ENCODE peak calls at places on chromosomes 16 and 17, in six cellular contexts. O is suprapubic skin, C is stomach, E is HCT116, S is breast epithelium, X is prostate gland. I is an unnamed sample.

GRCh38 chr17:16371742-16372141 is 9.1 kb upstream of the UBB start:
- DNase-seq in O (no peak), C (no peak), E (no peak), S (no peak), X (no peak), I (no peak)

GRCh38 chr17:32551186-32551955 is 64.6 kb downstream of the CDK5R1 start:
- DNase-seq in O (no peak), C (no peak), E (no peak), S (no peak), X (no peak), I (no peak)

GRCh38 chr16:74372953-74373846 is 2.9 kb upstream of the NPIPB15 start:
- DNase-seq in O (no peak), C (no peak), E (no peak), S (no peak), X (no peak), I (no peak)

GRCh38 chr16:23771642-23772041 is 16.8 kb downstream of the CHP2 start:
- DNase-seq in O (no peak), C (no peak), E (no peak), S (no peak), X (no peak), I (no peak)

GRCh38 chr17:13584701-13585080 is 17.0 kb downstream of the HS3ST3A1 start:
- DNase-seq in O (no peak), C (no peak), E (no peak), S (no peak), X (no peak), I (no peak)

GRCh38 chr17:4607773-4608187 is 23.5 kb downstream of the SMTNL2 start:
- DNase-seq in O (no peak), C (peak; percentile 68), E (no peak), S (no peak), X (no peak), I (peak; percentile 59)

GRCh38 chr16:1188781-1189189 is 35.9 kb downstream of the CACNA1H start:
- DNase-seq in O (no peak), C (peak; percentile 58), E (no peak), S (peak; percentile 20), X (peak; percentile 32), I (peak; percentile 28)

GRCh38 chr16:29858149-29858899 is 4.7 kb downstream of the CDIPT start:
- DNase-seq in O (no peak), C (peak; percentile 73), E (no peak), S (no peak), X (peak; percentile 60), I (no peak)

GRCh38 chr16:69724981-69725479 is 1.3 kb downstream of the NQO1 start:
- DNase-seq in O (no peak), C (no peak), E (no peak), S (no peak), X (no peak), I (no peak)

GRCh38 chr16:57092786-57093301 is 461 bp downstream of the CPNE2 start:
- DNase-seq in O (no peak), C (peak; percentile 46), E (no peak), S (no peak), X (peak; percentile 34), I (peak; percentile 58)

GRCh38 chr17:30236807-30237206 is 1.3 kb upstream of the SLC6A4 start:
- DNase-seq in O (no peak), C (peak; percentile 59), E (peak; percentile 7), S (no peak), X (peak; percentile 29), I (peak; percentile 87)

GRCh38 chr16:68367034-68367433 is 56.2 kb downstream of the PRMT7 start:
- DNase-seq in O (no peak), C (peak; percentile 48), E (peak; percentile 16), S (no peak), X (no peak), I (peak; percentile 40)

GRCh38 chr17:9890124-9890523 is 14.9 kb downstream of the RCVRN start:
- DNase-seq in O (no peak), C (no peak), E (peak; percentile 43), S (no peak), X (no peak), I (no peak)

GRCh38 chr17:40063034-40063765 is 435 bp downstream of the THRA start:
- DNase-seq in O (peak; percentile 92), C (peak; percentile 51), E (no peak), S (no peak), X (no peak), I (peak; percentile 72)

GRCh38 chr16:9845661-9846361 is 336.4 kb downstream of the GRIN2A start:
- DNase-seq in O (no peak), C (no peak), E (no peak), S (no peak), X (no peak), I (no peak)

GRCh38 chr16:70162041-70162451 is 11.5 kb upstream of the CLEC18C start:
- DNase-seq in O (no peak), C (no peak), E (no peak), S (no peak), X (no peak), I (no peak)

GRCh38 chr16:30429418-30429677 is 482 bp downstream of the DCTPP1 start:
- DNase-seq in O (no peak), C (no peak), E (no peak), S (no peak), X (no peak), I (no peak)

GRCh38 chr16:2473999-2474876 is 689 bp upstream of the TBC1D24 start:
- DNase-seq in O (no peak), C (peak; percentile 60), E (no peak), S (no peak), X (no peak), I (peak; percentile 92)

GRCh38 chr17:8552582-8553320 is 77.8 kb downstream of the MYH10 start:
- DNase-seq in O (no peak), C (no peak), E (no peak), S (no peak), X (no peak), I (peak; percentile 22)

GRCh38 chr16:11679250-11679649 is 11.0 kb downstream of the SNN start:
- DNase-seq in O (peak; percentile 67), C (no peak), E (no peak), S (no peak), X (no peak), I (no peak)

GRCh38 chr17:56786989-56787482 is 46.7 kb downstream of the C17orf67 start:
- DNase-seq in O (no peak), C (no peak), E (peak; percentile 90), S (peak; percentile 70), X (peak; percentile 26), I (no peak)

GRCh38 chr17:20043034-20043433 is 33.9 kb downstream of the SPECC1 start:
- DNase-seq in O (no peak), C (no peak), E (no peak), S (no peak), X (no peak), I (no peak)

GRCh38 chr17:40113961-40114272 is 7.9 kb upstream of the MSL1 start:
- DNase-seq in O (no peak), C (no peak), E (no peak), S (no peak), X (no peak), I (no peak)

GRCh38 chr16:70430667-70431536 is 8.0 kb downstream of the ST3GAL2 start:
- DNase-seq in O (no peak), C (no peak), E (no peak), S (no peak), X (no peak), I (peak; percentile 64)

GRCh38 chr17:8857919-8858318 is 9.6 kb downstream of the PIK3R6 start:
- DNase-seq in O (no peak), C (no peak), E (no peak), S (peak; percentile 54), X (no peak), I (no peak)

GRCh38 chr16:65118866-65119265 is 3.0 kb downstream of the CDH11 start:
- DNase-seq in O (no peak), C (no peak), E (no peak), S (no peak), X (no peak), I (no peak)
- H3K4me3 ChIP-seq in O (no peak overlapping the region), C (peak overlapping the region; percentile 67), E (no peak overlapping the region), S (peak overlapping the region; percentile 6), X (no peak overlapping the region), I (peak overlapping the region; percentile 53)

DNA sequence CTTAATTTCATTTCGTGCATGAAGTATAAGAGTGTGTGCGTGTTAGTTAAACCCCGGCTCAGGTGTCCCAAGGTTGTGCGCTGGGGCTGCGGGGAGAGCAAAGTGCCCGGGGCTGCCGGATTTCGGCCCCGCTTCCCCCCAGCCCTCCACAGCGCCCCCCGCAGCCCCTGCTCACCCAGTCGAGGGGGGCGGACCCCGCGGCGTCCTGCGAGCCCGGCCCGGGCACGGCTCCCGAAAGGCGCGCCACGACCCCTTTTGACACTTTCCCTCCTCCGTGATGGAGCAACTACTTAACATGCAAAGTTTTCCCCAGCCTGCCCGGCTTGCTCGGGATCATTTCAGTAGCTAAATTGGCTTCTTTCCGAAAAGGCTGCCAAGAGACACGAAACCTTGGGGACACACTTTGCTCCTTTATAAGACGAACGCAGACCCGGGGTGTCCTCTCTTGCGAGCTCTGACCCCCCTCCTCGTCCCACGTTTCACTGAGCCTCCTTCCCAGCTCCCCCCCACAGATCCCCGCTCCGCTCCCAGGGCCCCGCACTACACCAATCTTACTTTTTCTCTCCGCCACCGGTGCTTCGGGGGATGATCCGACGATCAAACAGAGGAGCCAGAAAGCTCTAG is 589 bp downstream of the C17orf58 start:
- DNase-seq in O (no peak), C (peak; percentile 28), E (no peak), S (no peak), X (peak; percentile 10), I (peak; percentile 25)
- TF ChIP-seq POLR2AphosphoS5 in O (no peak), C (no peak), E (no peak), S (no peak), X (no peak), I (no peak)

GRCh38 chr16:58744497-58744896 is 10.4 kb upstream of the GOT2 start:
- DNase-seq in O (no peak), C (no peak), E (no peak), S (no peak), X (no peak), I (no peak)
- H3K4me3 ChIP-seq in O (no peak overlapping the region), C (no peak overlapping the region), E (no peak overlapping the region), S (no peak overlapping the region), X (no peak overlapping the region), I (no peak overlapping the region)

GRCh38 chr17:28290703-28291102 is 28.3 kb upstream of the TMEM97 start:
- DNase-seq in O (no peak), C (no peak), E (no peak), S (no peak), X (no peak), I (no peak)

GRCh38 chr17:28295677-28296578 is 23.1 kb upstream of the TMEM97 start:
- DNase-seq in O (no peak), C (no peak), E (no peak), S (no peak), X (no peak), I (no peak)

GRCh38 chr17:28298449-28298848 is 20.6 kb upstream of the TMEM97 start:
- DNase-seq in O (no peak), C (no peak), E (no peak), S (no peak), X (no peak), I (no peak)

GRCh38 chr17:28291780-28292330 is 27.1 kb upstream of the TMEM97 start:
- DNase-seq in O (no peak), C (no peak), E (no peak), S (no peak), X (no peak), I (no peak)

DNA sequence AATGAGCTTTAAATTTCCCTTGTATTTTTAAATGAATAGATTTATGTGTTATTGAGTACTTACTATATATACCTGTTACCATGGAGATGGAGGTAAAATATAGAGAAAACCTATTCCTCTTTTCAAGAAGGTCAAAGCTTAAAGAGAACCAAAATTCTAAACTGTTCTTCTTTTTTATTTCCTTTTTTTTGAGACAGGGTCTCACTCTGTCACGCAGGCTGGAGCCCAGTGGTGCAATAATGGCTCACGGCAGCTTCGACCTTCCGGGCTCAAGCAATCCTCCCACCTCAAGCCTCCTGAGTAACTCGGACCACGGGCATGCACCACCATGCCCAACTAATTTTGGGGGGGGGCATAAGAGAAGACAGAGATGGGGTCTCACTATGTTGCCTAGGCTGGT is 25.0 kb upstream of the TMEM97 start:
- DNase-seq in O (no peak), C (no peak), E (no peak), S (no peak), X (no peak), I (no peak)
- TF ChIP-seq POLR2AphosphoS5 in O (no peak), C (no peak), E (no peak), S (no peak), X (no peak), I (no peak)